ENCODE peak calls at places on chromosomes 1 and 21, in six cellular contexts. Z is ELF-1; P is non-pigmented ciliary epithelial cell; K is hippocampal formation; H is NCI-H187; J is CD4-positive, alpha-beta T cell. T is an unnamed sample.

GRCh38 chr1:198278922-198279321 is 122.1 kb downstream of the NEK7 start:
- DNase-seq in Z (no peak), P (no peak), K (no peak), H (no peak), J (no peak), T (no peak)

GRCh38 chr1:30914931-30915330 is 6.4 kb upstream of the SDC3 start:
- DNase-seq in Z (no peak), P (no peak), K (no peak), H (no peak), J (no peak), T (no peak)

GRCh38 chr1:180123463-180123936 is 31.2 kb upstream of the QSOX1 start:
- DNase-seq in Z (no peak), P (no peak), K (no peak), H (no peak), J (no peak), T (no peak)

GRCh38 chr1:185444651-185445050 is 127.6 kb upstream of the IVNS1ABP start:
- DNase-seq in Z (no peak), P (no peak), K (no peak), H (no peak), J (no peak), T (no peak)

GRCh38 chr1:84772428-84772943 is 82.2 kb upstream of the SSX2IP start:
- DNase-seq in Z (peak), P (peak), K (peak), H (peak), J (peak), T (peak)

GRCh38 chr1:24960071-24960801 is 30.2 kb upstream of the RUNX3 start:
- DNase-seq in Z (no peak), P (no peak), K (no peak), H (no peak), J (no peak), T (no peak)

GRCh38 chr1:214581785-214582184 is 21.2 kb upstream of the CENPF start:
- DNase-seq in Z (no peak), P (peak), K (no peak), H (no peak), J (no peak), T (no peak)

GRCh38 chr1:210233495-210234253 is 1.1 kb downstream of the SERTAD4 start:
- DNase-seq in Z (peak), P (no peak), K (peak), H (no peak), J (no peak), T (peak)

GRCh38 chr21:42225571-42226155 is 6.7 kb downstream of the ABCG1 start:
- DNase-seq in Z (no peak), P (no peak), K (no peak), H (no peak), J (no peak), T (no peak)

GRCh38 chr1:160137216-160137862 is 14.1 kb upstream of the ATP1A4 start:
- DNase-seq in Z (no peak), P (no peak), K (no peak), H (no peak), J (no peak), T (no peak)

GRCh38 chr1:204288061-204288588 is 71.6 kb downstream of the PLEKHA6 start:
- DNase-seq in Z (no peak), P (no peak), K (no peak), H (no peak), J (no peak), T (no peak)

GRCh38 chr1:238409191-238409846 is 518.6 kb upstream of the ZP4 start:
- DNase-seq in Z (no peak), P (peak), K (no peak), H (no peak), J (no peak), T (no peak)

GRCh38 chr1:84073266-84073665 is 70.8 kb upstream of the PRKACB start:
- DNase-seq in Z (no peak), P (no peak), K (no peak), H (no peak), J (no peak), T (no peak)

GRCh38 chr1:232635778-232636356 is 5.9 kb upstream of the SIPA1L2 start:
- DNase-seq in Z (no peak), P (peak), K (no peak), H (no peak), J (no peak), T (no peak)

GRCh38 chr1:199979071-199979470 is 48.4 kb upstream of the NR5A2 start:
- DNase-seq in Z (no peak), P (no peak), K (no peak), H (no peak), J (no peak), T (no peak)

GRCh38 chr21:32364801-32365200 is 28.0 kb downstream of the URB1 start:
- DNase-seq in Z (peak), P (no peak), K (no peak), H (no peak), J (no peak), T (no peak)

GRCh38 chr1:210070531-210070930 is 132.5 kb downstream of the SYT14 start:
- DNase-seq in Z (no peak), P (no peak), K (no peak), H (no peak), J (no peak), T (no peak)

GRCh38 chr1:113207019-113207418 is 134.0 kb downstream of the LRIG2 start:
- DNase-seq in Z (no peak), P (no peak), K (no peak), H (no peak), J (no peak), T (no peak)

GRCh38 chr1:154572433-154573167 is 5.0 kb downstream of the CHRNB2 start:
- DNase-seq in Z (peak), P (no peak), K (no peak), H (no peak), J (no peak), T (no peak)

T was measured in effector memory CD8-positive, alpha-beta T cell.